ENCODE peak calls at places on chromosomes 5 and 9, in eight cellular contexts. D is HT-29, P is H4, X is left cardiac atrium, E is AG10803, G is posterior cingulate gyrus, R is NCI-H1092 treated with DMSO at 0.1 percent for 48 hours, Y is OCI-M1. L is an unnamed sample.

GRCh38 chr5:124842725-124843595 is 96.5 kb upstream of the ZNF608 start:
- DNase-seq in D (no peak), P (no peak), X (peak), E (no peak), G (no peak), R (no peak), Y (no peak), L (no peak)

GRCh38 chr5:19235101-19235584 is 752.9 kb downstream of the CDH18 start:
- DNase-seq in D (no peak), P (no peak), X (no peak), E (no peak), G (no peak), R (no peak), Y (no peak), L (no peak)

GRCh38 chr9:14313378-14313940 is 482 bp downstream of the NFIB start:
- DNase-seq in D (peak), P (peak), X (no peak), E (peak), G (peak), R (no peak), Y (no peak), L (no peak)

GRCh38 chr9:2047144-2047671 is 32.1 kb downstream of the SMARCA2 start:
- DNase-seq in D (no peak), P (no peak), X (no peak), E (no peak), G (no peak), R (no peak), Y (no peak), L (no peak)

GRCh38 chr5:84119252-84119651 is 265.4 kb downstream of the EDIL3 start:
- DNase-seq in D (no peak), P (no peak), X (no peak), E (no peak), G (no peak), R (no peak), Y (no peak), L (no peak)

GRCh38 chr9:27387722-27388121 is 90.8 kb upstream of the EQTN start:
- DNase-seq in D (no peak), P (no peak), X (no peak), E (no peak), G (no peak), R (no peak), Y (no peak), L (no peak)

GRCh38 chr9:18861599-18862546 is 171.1 kb downstream of the SAXO1 start:
- DNase-seq in D (no peak), P (no peak), X (peak), E (peak), G (peak), R (no peak), Y (no peak), L (no peak)

GRCh38 chr9:137267933-137268355 is 9.6 kb upstream of the TOR4A start:
- DNase-seq in D (no peak), P (no peak), X (no peak), E (no peak), G (no peak), R (no peak), Y (no peak), L (no peak)

GRCh38 chr9:80059191-80059590 is 487.4 kb downstream of the TLE4 start:
- DNase-seq in D (no peak), P (no peak), X (no peak), E (no peak), G (no peak), R (no peak), Y (no peak), L (no peak)

GRCh38 chr5:120152472-120152871 is 311.6 kb upstream of the PRR16 start:
- DNase-seq in D (no peak), P (peak), X (no peak), E (peak), G (no peak), R (no peak), Y (no peak), L (no peak)

GRCh38 chr9:115015018-115015635 is 84.7 kb upstream of the TNFSF8 start:
- DNase-seq in D (peak), P (peak), X (no peak), E (peak), G (peak), R (peak), Y (peak), L (peak)

GRCh38 chr5:4570047-4571015 is 569.8 kb upstream of the ADAMTS16 start:
- DNase-seq in D (no peak), P (peak), X (no peak), E (no peak), G (no peak), R (no peak), Y (no peak), L (no peak)

GRCh38 chr9:23117621-23118020 is 671.0 kb downstream of the DMRTA1 start:
- DNase-seq in D (no peak), P (peak), X (no peak), E (peak), G (no peak), R (no peak), Y (no peak), L (no peak)

GRCh38 chr5:76788362-76788761 is 30.5 kb upstream of the F2RL1 start:
- DNase-seq in D (peak), P (no peak), X (peak), E (no peak), G (no peak), R (no peak), Y (no peak), L (peak)

GRCh38 chr5:92553326-92553725 is 1027.7 kb downstream of the NR2F1-AS1 start:
- DNase-seq in D (no peak), P (no peak), X (no peak), E (no peak), G (no peak), R (no peak), Y (no peak), L (no peak)

GRCh38 chr5:154133591-154133990 is 56.9 kb upstream of the GALNT10 start:
- DNase-seq in D (no peak), P (no peak), X (no peak), E (no peak), G (no peak), R (no peak), Y (no peak), L (no peak)

GRCh38 chr9:132214027-132214622 is 52.3 kb downstream of the NTNG2 start:
- DNase-seq in D (no peak), P (peak), X (peak), E (peak), G (peak), R (peak), Y (no peak), L (peak)

GRCh38 chr5:76690027-76690679 is 25.8 kb upstream of the F2R start:
- DNase-seq in D (no peak), P (no peak), X (no peak), E (no peak), G (no peak), R (no peak), Y (no peak), L (no peak)

GRCh38 chr5:169831331-169831730 is 149.0 kb downstream of the INSYN2B start:
- DNase-seq in D (no peak), P (no peak), X (no peak), E (peak), G (no peak), R (no peak), Y (no peak), L (no peak)

L was measured in Calu3.